ENCODE peak calls at places on chromosome 22, in eight cellular contexts. D is GM23248, O is tibial nerve, F is RWPE1, E is upper lobe of right lung, J is lung, P is left lung, Q is heart left ventricle. A is an unnamed sample.

GRCh38 chr22:48218889-48219420 is 1456.5 kb downstream of the TBC1D22A start:
- DNase-seq in D (no peak), O (no peak), F (no peak), E (no peak), J (peak), P (no peak), Q (no peak), A (no peak)

GRCh38 chr22:20066617-20067383 is 13.2 kb upstream of the DGCR8 start:
- DNase-seq in D (no peak), O (no peak), F (no peak), E (no peak), J (no peak), P (no peak), Q (no peak), A (no peak)

GRCh38 chr22:19764636-19765476 is 4.3 kb downstream of the TBX1 start:
- DNase-seq in D (no peak), O (no peak), F (no peak), E (no peak), J (no peak), P (no peak), Q (no peak), A (no peak)

GRCh38 chr22:19483481-19484244 is 3.9 kb downstream of the CDC45 start:
- DNase-seq in D (peak), O (no peak), F (no peak), E (no peak), J (no peak), P (no peak), Q (no peak), A (no peak)

GRCh38 chr22:41023299-41023623 is 69.1 kb upstream of the EP300 start:
- DNase-seq in D (no peak), O (no peak), F (no peak), E (no peak), J (no peak), P (no peak), Q (no peak), A (no peak)

GRCh38 chr22:40001800-40002577 is 7.2 kb downstream of the FAM83F start:
- DNase-seq in D (no peak), O (no peak), F (peak), E (no peak), J (no peak), P (no peak), Q (no peak), A (no peak)

GRCh38 chr22:20174785-20175596 is 24.1 kb upstream of the CCDC188 start:
- DNase-seq in D (peak), O (no peak), F (peak), E (no peak), J (no peak), P (no peak), Q (no peak), A (no peak)

GRCh38 chr22:43955883-43956286 is 643 bp downstream of the SAMM50 start:
- DNase-seq in D (peak), O (no peak), F (no peak), E (no peak), J (no peak), P (no peak), Q (no peak), A (no peak)

GRCh38 chr22:20967697-20968201 is 694 bp downstream of the AIFM3 start:
- DNase-seq in D (no peak), O (no peak), F (no peak), E (no peak), J (no peak), P (no peak), Q (no peak), A (no peak)

GRCh38 chr22:32044913-32045312 is 1.9 kb downstream of the SLC5A1 start:
- DNase-seq in D (peak), O (peak), F (no peak), E (no peak), J (no peak), P (no peak), Q (no peak), A (no peak)

GRCh38 chr22:22692707-22693530 is 48.5 kb downstream of the GGTLC2 start:
- DNase-seq in D (peak), O (no peak), F (peak), E (no peak), J (peak), P (no peak), Q (no peak), A (peak)

GRCh38 chr22:43475549-43476076 is 63.8 kb downstream of the MPPED1 start:
- DNase-seq in D (no peak), O (no peak), F (no peak), E (no peak), J (no peak), P (no peak), Q (no peak), A (no peak)

GRCh38 chr22:31947296-31947695 is 3.0 kb downstream of the YWHAH start:
- DNase-seq in D (no peak), O (peak), F (peak), E (no peak), J (no peak), P (no peak), Q (no peak), A (no peak)

GRCh38 chr22:21943571-21944448 is 8.8 kb downstream of the PPM1F start:
- DNase-seq in D (no peak), O (no peak), F (no peak), E (no peak), J (no peak), P (no peak), Q (no peak), A (no peak)

GRCh38 chr22:42920101-42920820 is 63.2 kb upstream of the ARFGAP3 start:
- DNase-seq in D (peak), O (no peak), F (no peak), E (peak), J (no peak), P (no peak), Q (peak), A (no peak)

GRCh38 chr22:35230839-35231584 is 26.3 kb upstream of the HMGXB4 start:
- DNase-seq in D (no peak), O (no peak), F (no peak), E (no peak), J (no peak), P (no peak), Q (no peak), A (no peak)

DNA sequence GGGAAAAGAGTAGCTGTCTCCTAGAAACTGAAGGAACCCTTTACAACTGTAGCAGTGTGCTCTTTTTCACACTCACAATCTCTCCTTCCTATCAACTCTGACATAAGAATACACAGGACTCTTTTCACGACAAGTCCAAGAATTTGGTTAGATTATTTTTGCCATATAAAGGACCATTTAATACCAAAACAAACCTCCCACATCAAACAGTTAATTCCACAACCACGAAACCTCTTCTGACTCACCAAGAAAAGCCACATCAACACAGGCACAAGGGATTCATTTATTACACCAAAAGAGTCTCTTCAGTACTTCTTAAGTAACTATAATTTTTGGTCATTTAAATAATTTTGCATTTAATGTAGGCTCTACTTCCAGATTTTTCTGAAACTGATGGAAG is 222.6 kb upstream of the PITPNB start:
- DNase-seq in D (peak), O (no peak), F (no peak), E (no peak), J (no peak), P (no peak), Q (no peak), A (no peak)
- H3K27ac ChIP-seq in D (peak), O (peak), F (no peak), E (no peak), J (no peak), P (peak), Q (peak), A (no peak)

DNA sequence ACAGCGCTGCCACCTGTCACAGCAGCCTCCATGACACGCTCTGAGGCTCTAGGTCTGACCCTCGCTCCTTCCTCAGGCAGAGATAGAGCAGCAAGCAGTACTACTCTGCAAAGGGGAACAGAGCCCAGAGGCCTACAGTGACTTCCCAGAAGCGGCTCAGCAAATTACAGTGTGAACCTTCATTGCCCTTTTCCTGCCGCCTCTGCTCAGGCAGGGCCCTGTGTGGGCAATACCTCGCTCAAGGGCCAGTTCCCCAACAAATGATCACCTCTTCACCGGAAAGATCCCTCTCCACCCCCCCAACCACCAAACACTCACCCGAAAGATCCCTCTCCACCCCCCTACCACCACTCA is 12.3 kb downstream of the KIAA0930 start:
- DNase-seq in D (no peak), O (no peak), F (no peak), E (no peak), J (no peak), P (no peak), Q (peak), A (no peak)
- H3K27ac ChIP-seq in D (no peak), O (peak), F (peak), E (no peak), J (no peak), P (no peak), Q (no peak), A (no peak)

GRCh38 chr22:38258895-38259294 is 13.9 kb downstream of the TMEM184B start:
- DNase-seq in D (no peak), O (no peak), F (no peak), E (no peak), J (no peak), P (no peak), Q (peak), A (peak)
- H3K27ac ChIP-seq in D (no peak), O (peak), F (peak), E (peak), J (peak), P (peak), Q (peak), A (peak)

GRCh38 chr22:27535452-27535851 is 266.1 kb downstream of the MN1 start:
- DNase-seq in D (no peak), O (no peak), F (no peak), E (no peak), J (no peak), P (no peak), Q (no peak), A (no peak)
- H3K27ac ChIP-seq in D (peak), O (no peak), F (no peak), E (no peak), J (no peak), P (no peak), Q (no peak), A (no peak)

GRCh38 chr22:50173983-50174355 is 3.4 kb downstream of the PANX2 start:
- DNase-seq in D (no peak), O (no peak), F (no peak), E (no peak), J (no peak), P (no peak), Q (no peak), A (no peak)

GRCh38 chr22:50174382-50175190 is 4.1 kb downstream of the PANX2 start:
- DNase-seq in D (no peak), O (no peak), F (no peak), E (no peak), J (no peak), P (no peak), Q (no peak), A (no peak)

GRCh38 chr22:50175191-50175461 is 4.6 kb downstream of the PANX2 start:
- DNase-seq in D (no peak), O (no peak), F (no peak), E (no peak), J (no peak), P (no peak), Q (no peak), A (no peak)

GRCh38 chr22:50171965-50172421 is 1.5 kb downstream of the PANX2 start:
- DNase-seq in D (no peak), O (no peak), F (no peak), E (no peak), J (no peak), P (peak), Q (no peak), A (no peak)

DNA sequence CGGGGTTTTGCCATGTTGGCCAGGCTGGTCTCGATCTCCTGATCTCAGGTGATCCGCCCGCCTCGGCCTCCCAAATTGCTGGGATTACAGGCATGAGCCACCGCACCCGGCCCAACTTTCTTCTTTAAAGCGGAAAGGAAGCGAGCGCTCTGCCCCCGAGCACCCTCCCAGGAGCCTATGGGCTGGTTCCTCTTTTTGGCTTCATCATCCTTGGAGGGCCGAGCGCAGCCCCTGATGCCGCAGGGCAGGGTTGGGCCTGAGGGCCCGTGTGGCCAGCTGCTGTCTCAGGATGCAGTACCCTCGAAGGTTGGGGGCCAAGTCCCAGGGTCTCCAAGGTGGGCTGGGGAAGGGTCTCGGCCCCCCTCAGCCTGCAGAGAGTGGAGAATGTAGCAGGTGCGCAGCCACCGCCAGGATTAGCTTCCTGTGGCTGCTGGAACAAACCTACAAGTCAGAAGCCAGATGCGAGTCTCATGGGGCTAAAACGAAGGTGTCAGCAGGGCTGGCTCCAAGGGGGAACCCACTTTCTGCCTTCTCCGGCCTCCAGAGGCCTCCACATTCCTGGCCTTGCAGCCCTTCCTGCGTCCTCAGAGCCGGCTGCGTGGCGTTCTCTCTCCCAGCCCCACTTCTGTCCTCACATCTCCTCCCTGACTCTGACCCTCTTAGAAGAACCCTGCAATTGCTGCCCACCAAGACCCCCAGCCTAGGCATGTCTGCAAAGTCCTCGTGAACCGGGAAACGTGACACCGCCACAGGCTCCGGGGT is 2.9 kb downstream of the PANX2 start:
- DNase-seq in D (no peak), O (no peak), F (no peak), E (no peak), J (no peak), P (no peak), Q (no peak), A (no peak)
- H3K27ac ChIP-seq in D (no peak), O (no peak), F (no peak), E (no peak), J (no peak), P (no peak), Q (no peak), A (no peak)

GRCh38 chr22:30803679-30804078 is 109.0 kb downstream of the OSBP2 start:
- DNase-seq in D (no peak), O (no peak), F (no peak), E (no peak), J (no peak), P (no peak), Q (no peak), A (no peak)
- H3K27ac ChIP-seq in D (no peak), O (no peak), F (peak), E (no peak), J (no peak), P (no peak), Q (no peak), A (no peak)

GRCh38 chr22:37221424-37222336 is 9.4 kb upstream of the SSTR3 start:
- DNase-seq in D (no peak), O (no peak), F (no peak), E (no peak), J (no peak), P (no peak), Q (no peak), A (no peak)

GRCh38 chr22:37219534-37219933 is 7.3 kb upstream of the SSTR3 start:
- DNase-seq in D (no peak), O (no peak), F (no peak), E (no peak), J (no peak), P (no peak), Q (no peak), A (no peak)

GRCh38 chr22:37218771-37219411 is 6.6 kb upstream of the SSTR3 start:
- DNase-seq in D (no peak), O (no peak), F (no peak), E (no peak), J (no peak), P (no peak), Q (no peak), A (no peak)

GRCh38 chr22:37222440-37222971 is 10.2 kb upstream of the SSTR3 start:
- DNase-seq in D (no peak), O (no peak), F (no peak), E (no peak), J (no peak), P (no peak), Q (no peak), A (no peak)

DNA sequence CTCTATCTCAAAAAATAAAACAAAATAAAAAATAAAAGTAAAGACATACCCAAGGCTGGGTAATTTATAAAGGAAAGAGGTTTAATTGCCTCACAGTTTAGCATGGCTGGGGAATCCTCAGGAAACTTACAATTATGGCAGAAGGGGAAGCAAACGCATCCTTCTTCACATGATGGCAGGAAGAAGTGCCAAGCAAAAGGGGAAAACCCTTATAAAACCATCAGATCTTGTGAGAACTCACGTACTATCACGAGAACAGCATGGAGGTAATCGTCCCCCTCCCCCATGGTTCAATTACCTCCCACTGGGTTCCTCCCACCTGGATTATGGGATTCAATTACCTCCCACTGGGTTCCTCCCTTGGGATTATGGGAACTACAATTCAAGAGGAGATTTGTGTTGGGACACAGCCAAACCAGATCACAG is 8.3 kb upstream of the SSTR3 start:
- DNase-seq in D (no peak), O (no peak), F (no peak), E (no peak), J (no peak), P (no peak), Q (no peak), A (no peak)
- H3K27ac ChIP-seq in D (no peak), O (no peak), F (no peak), E (no peak), J (no peak), P (no peak), Q (no peak), A (no peak)

GRCh38 chr22:50193621-50194020 is 7.2 kb upstream of the SELENOO start:
- DNase-seq in D (no peak), O (no peak), F (no peak), E (no peak), J (no peak), P (no peak), Q (no peak), A (no peak)
- H3K27ac ChIP-seq in D (no peak), O (no peak), F (peak), E (no peak), J (no peak), P (no peak), Q (no peak), A (no peak)

A was measured in heart right ventricle.